ENCODE peak calls at places on chromosomes 2 and 18, in five cellular contexts. Y is AG09319, C is K562, F is neural crest cell, E is retinal pigment epithelial cell. N is an unnamed sample.

GRCh38 chr2:226740039-226740648 is 59.5 kb downstream of the IRS1 start:
- DNase-seq in Y (no peak), C (no peak), F (no peak), E (no peak), N (no peak)

GRCh38 chr2:36800381-36800780 is 103.9 kb downstream of the VIT start:
- DNase-seq in Y (no peak), C (no peak), F (no peak), E (no peak), N (no peak)

GRCh38 chr2:152473151-152473857 is 138.3 kb downstream of the FMNL2 start:
- DNase-seq in Y (no peak), C (no peak), F (no peak), E (no peak), N (no peak)

GRCh38 chr2:232365621-232366321 is 12.8 kb upstream of the ALPP start:
- DNase-seq in Y (no peak), C (peak; percentile 23), F (peak; percentile 51), E (peak; percentile 80), N (no peak)

GRCh38 chr18:6776193-6776592 is 46.7 kb downstream of the ARHGAP28 start:
- DNase-seq in Y (peak; percentile 5), C (no peak), F (no peak), E (peak; percentile 54), N (peak; percentile 59)

GRCh38 chr18:42635378-42636048 is 480.0 kb downstream of the RIT2 start:
- DNase-seq in Y (no peak), C (no peak), F (no peak), E (no peak), N (no peak)

GRCh38 chr2:10572693-10573092 is 117.1 kb downstream of the NOL10 start:
- DNase-seq in Y (no peak), C (no peak), F (no peak), E (no peak), N (no peak)

GRCh38 chr2:235566931-235567495 is 73.2 kb downstream of the AGAP1 start:
- DNase-seq in Y (no peak), C (no peak), F (no peak), E (no peak), N (no peak)

GRCh38 chr2:44211183-44211582 is 42.5 kb downstream of the PPM1B start:
- DNase-seq in Y (no peak), C (no peak), F (no peak), E (no peak), N (no peak)

GRCh38 chr2:71705171-71705960 is 252.0 kb downstream of the DYSF start:
- DNase-seq in Y (no peak), C (no peak), F (no peak), E (no peak), N (no peak)

GRCh38 chr2:181937473-181937872 is 45.9 kb downstream of the ITPRID2 start:
- DNase-seq in Y (no peak), C (no peak), F (no peak), E (no peak), N (peak; percentile 20)

GRCh38 chr18:36648803-36649202 is 180.0 kb downstream of the TPGS2 start:
- DNase-seq in Y (no peak), C (no peak), F (no peak), E (no peak), N (no peak)

GRCh38 chr18:9380101-9380500 is 45.5 kb downstream of the TWSG1 start:
- DNase-seq in Y (peak; percentile 39), C (no peak), F (no peak), E (no peak), N (peak; percentile 46)

GRCh38 chr18:7812431-7813063 is 245.4 kb downstream of the PTPRM start:
- DNase-seq in Y (peak; percentile 30), C (no peak), F (no peak), E (peak; percentile 71), N (peak; percentile 62)

GRCh38 chr2:2581331-2582159 is 250.5 kb upstream of the MYT1L start:
- DNase-seq in Y (no peak), C (no peak), F (no peak), E (no peak), N (no peak)

DNA sequence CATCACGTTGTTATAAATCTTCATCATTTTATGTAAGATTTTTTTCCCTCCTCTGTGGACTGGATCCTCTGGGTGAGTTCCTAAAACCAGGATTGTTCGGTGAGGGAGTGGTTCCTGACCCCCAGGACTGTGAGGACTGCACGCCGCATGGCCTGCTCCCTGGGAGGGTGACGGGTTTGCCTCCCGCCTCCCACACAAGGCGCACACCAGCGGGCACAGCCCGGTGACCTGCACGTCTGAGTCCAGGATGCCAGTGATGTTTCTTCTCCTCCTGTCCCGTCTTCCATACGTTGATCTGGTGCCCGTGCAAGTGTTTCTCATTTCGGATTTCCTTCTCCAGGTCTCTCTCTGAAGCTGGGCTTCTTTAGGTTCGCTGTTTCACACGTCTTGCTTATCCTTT is 27.1 kb downstream of the CTDP1 start:
- DNase-seq in Y (no peak), C (no peak), F (no peak), E (no peak), N (no peak)
- TF ChIP-seq CTCF in Y (no peak), C (no peak), F (no peak), E (no peak), N (no peak)

DNA sequence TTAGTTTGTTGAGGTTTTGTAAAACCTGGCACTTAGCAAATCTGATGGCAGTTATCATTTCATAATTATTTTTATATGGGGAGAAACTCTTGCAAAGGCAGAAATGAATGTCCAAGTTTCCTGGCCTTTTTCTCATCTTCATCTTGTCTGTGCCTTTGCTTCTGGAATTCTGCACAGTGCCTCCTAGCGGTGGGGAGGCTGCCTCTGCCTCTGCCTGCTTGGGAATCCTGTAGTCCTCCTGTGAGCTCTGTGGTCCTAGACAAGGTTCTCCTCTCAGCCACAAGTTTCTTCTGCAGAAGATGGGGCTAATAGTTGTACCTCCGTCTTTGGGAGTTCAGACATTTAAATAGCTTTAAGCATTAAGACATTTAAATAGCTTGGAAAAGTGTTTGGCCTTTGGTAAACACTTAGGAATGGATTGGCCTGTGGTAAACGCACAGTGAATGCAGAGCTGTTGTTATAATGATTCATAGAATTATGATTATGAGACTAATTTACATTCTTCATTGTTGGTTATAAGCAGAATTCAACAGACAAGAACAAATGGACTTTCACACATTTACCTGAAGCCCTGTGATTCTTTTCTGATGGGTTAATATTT is 101.2 kb downstream of the ZNF236 start:
- DNase-seq in Y (no peak), C (peak; percentile 17), F (peak; percentile 41), E (no peak), N (no peak)
- TF ChIP-seq CTCF in Y (peak; percentile 40), C (peak; percentile 48), F (peak; percentile 58), E (peak; percentile 67), N (peak; percentile 33)

GRCh38 chr2:190319557-190320498 is at the start of gene HIBCH:
- DNase-seq in Y (peak; percentile 96), C (peak; percentile 85), F (peak; percentile 96), E (peak; percentile 92), N (peak; percentile 92)
- TF ChIP-seq CTCF in Y (peak; percentile 93), C (peak; percentile 84), F (peak; percentile 81), E (peak; percentile 92), N (peak; percentile 89)

DNA sequence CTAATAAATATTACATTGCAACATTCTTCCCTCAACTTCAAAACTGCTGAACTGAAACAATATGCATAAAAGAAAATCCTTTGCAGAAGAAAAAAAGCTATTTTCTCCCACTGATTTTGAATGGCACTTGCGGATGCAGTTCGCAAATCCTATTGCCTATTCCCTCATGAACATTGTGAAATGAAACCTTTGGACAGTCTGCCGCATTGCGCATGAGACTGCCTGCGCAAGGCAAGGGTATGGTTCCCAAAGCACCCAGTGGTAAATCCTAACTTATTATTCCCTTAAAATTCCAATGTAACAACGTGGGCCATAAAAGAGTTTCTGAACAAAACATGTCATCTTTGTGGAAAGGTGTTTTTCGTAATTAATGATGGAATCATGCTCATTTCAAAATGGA is 8.4 kb downstream of the HOXD8 start:
- DNase-seq in Y (no peak), C (no peak), F (no peak), E (no peak), N (no peak)
- TF ChIP-seq CTCF in Y (no peak), C (no peak), F (no peak), E (no peak), N (no peak)

GRCh38 chr2:233499928-233500327 is 66.7 kb downstream of the USP40 start:
- DNase-seq in Y (no peak), C (no peak), F (no peak), E (no peak), N (no peak)

GRCh38 chr2:233495503-233496496 is 70.8 kb downstream of the USP40 start:
- DNase-seq in Y (no peak), C (no peak), F (no peak), E (no peak), N (no peak)

GRCh38 chr2:233501198-233502076 is 65.1 kb downstream of the USP40 start:
- DNase-seq in Y (no peak), C (no peak), F (no peak), E (no peak), N (no peak)

GRCh38 chr2:233497692-233498091 is 68.9 kb downstream of the USP40 start:
- DNase-seq in Y (no peak), C (no peak), F (no peak), E (no peak), N (no peak)

GRCh38 chr2:233498126-233498525 is 68.5 kb downstream of the USP40 start:
- DNase-seq in Y (no peak), C (no peak), F (no peak), E (no peak), N (no peak)
- TF ChIP-seq CTCF in Y (no peak), C (no peak), F (no peak), E (no peak), N (no peak)

DNA sequence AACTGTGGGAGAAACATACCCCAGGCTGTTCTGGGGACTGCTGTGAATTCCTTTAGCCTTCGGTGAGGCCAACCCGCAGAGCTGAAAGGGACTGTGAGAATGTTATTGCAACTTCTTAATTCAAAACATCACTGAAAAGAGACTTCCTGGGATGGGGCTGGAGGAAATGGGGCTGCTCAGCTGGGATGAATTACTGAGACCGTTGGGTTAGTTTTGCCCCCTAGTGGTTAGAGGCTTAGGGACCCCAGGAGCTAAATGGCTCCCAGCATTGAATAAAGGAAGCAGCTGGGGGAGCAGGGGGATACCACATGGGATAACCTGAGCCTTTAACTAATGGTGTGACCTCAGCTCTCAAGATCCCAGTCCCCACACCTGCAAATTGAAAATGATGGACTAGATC is 941.1 kb upstream of the FANCL start:
- DNase-seq in Y (peak; percentile 34), C (peak; percentile 54), F (peak; percentile 6), E (no peak), N (no peak)
- TF ChIP-seq CTCF in Y (peak; percentile 66), C (peak; percentile 60), F (peak; percentile 62), E (peak; percentile 71), N (peak; percentile 35)